ENCODE peak calls at places on chromosomes 12 and 14, in four cellular contexts. S, P, W and B are unnamed samples.

GRCh38 chr12:26629864-26630263 is 203.1 kb downstream of the ITPR2 start:
- DNase-seq in S (peak), P (no peak), W (no peak), B (no peak)

GRCh38 chr12:48671231-48671856 is 10.7 kb downstream of the KANSL2 start:
- DNase-seq in S (no peak), P (no peak), W (no peak), B (no peak)

GRCh38 chr14:52522033-52522432 is 30.3 kb downstream of the TXNDC16 start:
- DNase-seq in S (no peak), P (no peak), W (no peak), B (no peak)

GRCh38 chr12:116263431-116263830 is 14.1 kb downstream of the MED13L start:
- DNase-seq in S (no peak), P (no peak), W (no peak), B (no peak)

GRCh38 chr14:100474176-100474575 is 113.0 kb downstream of the BEGAIN start:
- DNase-seq in S (no peak), P (no peak), W (no peak), B (no peak)

GRCh38 chr14:21428930-21429329 is 27.0 kb downstream of the CHD8 start:
- DNase-seq in S (no peak), P (no peak), W (no peak), B (no peak)

GRCh38 chr12:85874064-85874463 is at the start of gene NTS:
- DNase-seq in S (no peak), P (no peak), W (peak), B (no peak)

GRCh38 chr14:31387091-31387490 is 33.3 kb downstream of the HEATR5A start:
- DNase-seq in S (no peak), P (no peak), W (no peak), B (no peak)

GRCh38 chr14:50944647-50945413 is 547 bp upstream of the PYGL start:
- DNase-seq in S (peak), P (no peak), W (peak), B (no peak)

GRCh38 chr12:570949-571794 is 92.1 kb downstream of the NINJ2 start:
- DNase-seq in S (peak), P (no peak), W (peak), B (no peak)

GRCh38 chr14:61623927-61624326 is 71.4 kb upstream of the HIF1A start:
- DNase-seq in S (no peak), P (no peak), W (no peak), B (no peak)

GRCh38 chr14:99524804-99525698 is 43.8 kb downstream of the CCNK start:
- DNase-seq in S (peak), P (no peak), W (peak), B (peak)